ENCODE peak calls at places on chromosomes 13 and 19, in four cellular contexts. G is Caco-2, Z is lung microvascular endothelial cell, K is dorsolateral prefrontal cortex. X is an unnamed sample.

GRCh38 chr13:109427148-109427547 is 359.2 kb downstream of the IRS2 start:
- DNase-seq in G (no peak), Z (no peak), K (no peak), X (peak; percentile 61)

GRCh38 chr19:1315470-1316166 is 29.9 kb downstream of the EFNA2 start:
- DNase-seq in G (peak; percentile 50), Z (peak; percentile 57), K (peak; percentile 62), X (peak; percentile 61)

GRCh38 chr19:50632151-50632835 is 7.4 kb downstream of the SYT3 start:
- DNase-seq in G (no peak), Z (no peak), K (no peak), X (no peak)

GRCh38 chr19:17762505-17763229 is 11.4 kb downstream of the FCHO1 start:
- DNase-seq in G (peak; percentile 81), Z (peak; percentile 70), K (no peak), X (peak; percentile 87)

GRCh38 chr13:101492251-101492910 is 39.9 kb downstream of the ITGBL1 start:
- DNase-seq in G (no peak), Z (peak; percentile 17), K (no peak), X (no peak)

GRCh38 chr19:720691-721160 is 12.0 kb downstream of the PALM start:
- DNase-seq in G (no peak), Z (no peak), K (peak; percentile 75), X (no peak)

GRCh38 chr13:23889598-23890224 is 511 bp upstream of the MIPEP start:
- DNase-seq in G (no peak), Z (no peak), K (no peak), X (peak; percentile 41)

GRCh38 chr19:1992759-1993260 is 22.7 kb downstream of the BTBD2 start:
- DNase-seq in G (no peak), Z (no peak), K (no peak), X (no peak)

GRCh38 chr13:95367309-95367843 is 66.1 kb upstream of the ABCC4 start:
- DNase-seq in G (no peak), Z (no peak), K (no peak), X (peak; percentile 83)

GRCh38 chr13:59425211-59425721 is 738.5 kb downstream of the DIAPH3 start:
- DNase-seq in G (no peak), Z (no peak), K (no peak), X (peak; percentile 30)

GRCh38 chr13:113192279-113192678 is 16.2 kb downstream of the PCID2 start:
- DNase-seq in G (no peak), Z (no peak), K (no peak), X (no peak)